ENCODE peak calls at places on chromosome X, in six cellular contexts. One of them, this sample, is unnamed.

GRCh38 chrX:153598541-153599191 is at the start of gene CCNQ:
- DNase-seq in progenitor cell of endocrine pancreas: no peak
- DNase-seq in stimulated activated CD4-positive, alpha-beta T cell treated with anti-CD3 and anti-CD28 coated beads, Interleukin-12 subunit alpha, Interleukin-12 subunit beta, amount 100 ng/mL, for 4 hours: peak; percentile 13
- DNase-seq in GM13977: no peak
- DNase-seq in AG08395: no peak
- DNase-seq in T-helper 22 cell: no peak
- DNase-seq in this sample: no peak

GRCh38 chrX:41634284-41634683 is 54.5 kb upstream of the GPR34 start:
- DNase-seq in progenitor cell of endocrine pancreas: no peak
- DNase-seq in stimulated activated CD4-positive, alpha-beta T cell treated with anti-CD3 and anti-CD28 coated beads, Interleukin-12 subunit alpha, Interleukin-12 subunit beta, amount 100 ng/mL, for 4 hours: no peak
- DNase-seq in GM13977: no peak
- DNase-seq in AG08395: no peak
- DNase-seq in T-helper 22 cell: no peak
- DNase-seq in this sample: no peak

GRCh38 chrX:3026074-3026588 is 15.1 kb upstream of the ARSF start:
- DNase-seq in progenitor cell of endocrine pancreas: no peak
- DNase-seq in stimulated activated CD4-positive, alpha-beta T cell treated with anti-CD3 and anti-CD28 coated beads, Interleukin-12 subunit alpha, Interleukin-12 subunit beta, amount 100 ng/mL, for 4 hours: no peak
- DNase-seq in GM13977: no peak
- DNase-seq in AG08395: no peak
- DNase-seq in T-helper 22 cell: no peak
- DNase-seq in this sample: no peak

GRCh38 chrX:97820170-97820569 is 936.5 kb downstream of the RPA4 start:
- DNase-seq in progenitor cell of endocrine pancreas: no peak
- DNase-seq in stimulated activated CD4-positive, alpha-beta T cell treated with anti-CD3 and anti-CD28 coated beads, Interleukin-12 subunit alpha, Interleukin-12 subunit beta, amount 100 ng/mL, for 4 hours: no peak
- DNase-seq in GM13977: no peak
- DNase-seq in AG08395: no peak
- DNase-seq in T-helper 22 cell: no peak
- DNase-seq in this sample: no peak

GRCh38 chrX:135973025-135973547 is 702 bp downstream of the MMGT1 start:
- DNase-seq in progenitor cell of endocrine pancreas: no peak
- DNase-seq in stimulated activated CD4-positive, alpha-beta T cell treated with anti-CD3 and anti-CD28 coated beads, Interleukin-12 subunit alpha, Interleukin-12 subunit beta, amount 100 ng/mL, for 4 hours: no peak
- DNase-seq in GM13977: no peak
- DNase-seq in AG08395: no peak
- DNase-seq in T-helper 22 cell: no peak
- DNase-seq in this sample: peak; percentile 2

GRCh38 chrX:106177106-106177981 is 9.2 kb downstream of the PWWP3B start:
- DNase-seq in progenitor cell of endocrine pancreas: no peak
- DNase-seq in stimulated activated CD4-positive, alpha-beta T cell treated with anti-CD3 and anti-CD28 coated beads, Interleukin-12 subunit alpha, Interleukin-12 subunit beta, amount 100 ng/mL, for 4 hours: no peak
- DNase-seq in GM13977: no peak
- DNase-seq in AG08395: no peak
- DNase-seq in T-helper 22 cell: no peak
- DNase-seq in this sample: no peak

GRCh38 chrX:10112510-10112909 is 44.3 kb upstream of the CLCN4 start:
- DNase-seq in progenitor cell of endocrine pancreas: no peak
- DNase-seq in stimulated activated CD4-positive, alpha-beta T cell treated with anti-CD3 and anti-CD28 coated beads, Interleukin-12 subunit alpha, Interleukin-12 subunit beta, amount 100 ng/mL, for 4 hours: no peak
- DNase-seq in GM13977: peak; percentile 56
- DNase-seq in AG08395: no peak
- DNase-seq in T-helper 22 cell: no peak
- DNase-seq in this sample: no peak

GRCh38 chrX:68286076-68286475 is 147.2 kb downstream of the OPHN1 start:
- DNase-seq in progenitor cell of endocrine pancreas: no peak
- DNase-seq in stimulated activated CD4-positive, alpha-beta T cell treated with anti-CD3 and anti-CD28 coated beads, Interleukin-12 subunit alpha, Interleukin-12 subunit beta, amount 100 ng/mL, for 4 hours: no peak
- DNase-seq in GM13977: no peak
- DNase-seq in AG08395: no peak
- DNase-seq in T-helper 22 cell: no peak
- DNase-seq in this sample: no peak

GRCh38 chrX:133698298-133698697 is 283.0 kb upstream of the GPC4 start:
- DNase-seq in progenitor cell of endocrine pancreas: no peak
- DNase-seq in stimulated activated CD4-positive, alpha-beta T cell treated with anti-CD3 and anti-CD28 coated beads, Interleukin-12 subunit alpha, Interleukin-12 subunit beta, amount 100 ng/mL, for 4 hours: no peak
- DNase-seq in GM13977: no peak
- DNase-seq in AG08395: no peak
- DNase-seq in T-helper 22 cell: no peak
- DNase-seq in this sample: no peak

GRCh38 chrX:73581002-73581628 is 18.1 kb downstream of the CHIC1 start:
- DNase-seq in progenitor cell of endocrine pancreas: no peak
- DNase-seq in stimulated activated CD4-positive, alpha-beta T cell treated with anti-CD3 and anti-CD28 coated beads, Interleukin-12 subunit alpha, Interleukin-12 subunit beta, amount 100 ng/mL, for 4 hours: no peak
- DNase-seq in GM13977: no peak
- DNase-seq in AG08395: no peak
- DNase-seq in T-helper 22 cell: no peak
- DNase-seq in this sample: no peak

GRCh38 chrX:153412746-153413720 is 1.8 kb downstream of the ZFP92 start:
- DNase-seq in progenitor cell of endocrine pancreas: no peak
- DNase-seq in stimulated activated CD4-positive, alpha-beta T cell treated with anti-CD3 and anti-CD28 coated beads, Interleukin-12 subunit alpha, Interleukin-12 subunit beta, amount 100 ng/mL, for 4 hours: no peak
- DNase-seq in GM13977: no peak
- DNase-seq in AG08395: no peak
- DNase-seq in T-helper 22 cell: no peak
- DNase-seq in this sample: no peak

GRCh38 chrX:136211766-136212556 is 39.2 kb downstream of the MAP7D3 start:
- DNase-seq in progenitor cell of endocrine pancreas: no peak
- DNase-seq in stimulated activated CD4-positive, alpha-beta T cell treated with anti-CD3 and anti-CD28 coated beads, Interleukin-12 subunit alpha, Interleukin-12 subunit beta, amount 100 ng/mL, for 4 hours: no peak
- DNase-seq in GM13977: no peak
- DNase-seq in AG08395: no peak
- DNase-seq in T-helper 22 cell: no peak
- DNase-seq in this sample: no peak

GRCh38 chrX:154485150-154486051 is 1.0 kb downstream of the UBL4A start:
- DNase-seq in progenitor cell of endocrine pancreas: no peak
- DNase-seq in stimulated activated CD4-positive, alpha-beta T cell treated with anti-CD3 and anti-CD28 coated beads, Interleukin-12 subunit alpha, Interleukin-12 subunit beta, amount 100 ng/mL, for 4 hours: no peak
- DNase-seq in GM13977: no peak
- DNase-seq in AG08395: no peak
- DNase-seq in T-helper 22 cell: no peak
- DNase-seq in this sample: no peak

GRCh38 chrX:129690435-129690834 is 35.7 kb upstream of the APLN start:
- DNase-seq in progenitor cell of endocrine pancreas: no peak
- DNase-seq in stimulated activated CD4-positive, alpha-beta T cell treated with anti-CD3 and anti-CD28 coated beads, Interleukin-12 subunit alpha, Interleukin-12 subunit beta, amount 100 ng/mL, for 4 hours: no peak
- DNase-seq in GM13977: no peak
- DNase-seq in AG08395: no peak
- DNase-seq in T-helper 22 cell: no peak
- DNase-seq in this sample: no peak

GRCh38 chrX:133741303-133741702 is 244.1 kb downstream of the GPC3 start:
- DNase-seq in progenitor cell of endocrine pancreas: no peak
- DNase-seq in stimulated activated CD4-positive, alpha-beta T cell treated with anti-CD3 and anti-CD28 coated beads, Interleukin-12 subunit alpha, Interleukin-12 subunit beta, amount 100 ng/mL, for 4 hours: no peak
- DNase-seq in GM13977: no peak
- DNase-seq in AG08395: no peak
- DNase-seq in T-helper 22 cell: no peak
- DNase-seq in this sample: no peak

GRCh38 chrX:109843963-109844751 is 111.1 kb upstream of the ACSL4 start:
- DNase-seq in progenitor cell of endocrine pancreas: no peak
- DNase-seq in stimulated activated CD4-positive, alpha-beta T cell treated with anti-CD3 and anti-CD28 coated beads, Interleukin-12 subunit alpha, Interleukin-12 subunit beta, amount 100 ng/mL, for 4 hours: no peak
- DNase-seq in GM13977: peak; percentile 21
- DNase-seq in AG08395: no peak
- DNase-seq in T-helper 22 cell: no peak
- DNase-seq in this sample: no peak

GRCh38 chrX:26586570-26586969 is 370.6 kb downstream of the MAGEB5 start:
- DNase-seq in progenitor cell of endocrine pancreas: no peak
- DNase-seq in stimulated activated CD4-positive, alpha-beta T cell treated with anti-CD3 and anti-CD28 coated beads, Interleukin-12 subunit alpha, Interleukin-12 subunit beta, amount 100 ng/mL, for 4 hours: no peak
- DNase-seq in GM13977: no peak
- DNase-seq in AG08395: no peak
- DNase-seq in T-helper 22 cell: no peak
- DNase-seq in this sample: no peak

GRCh38 chrX:42624524-42624923 is 153.4 kb downstream of the PPP1R2C start:
- DNase-seq in progenitor cell of endocrine pancreas: no peak
- DNase-seq in stimulated activated CD4-positive, alpha-beta T cell treated with anti-CD3 and anti-CD28 coated beads, Interleukin-12 subunit alpha, Interleukin-12 subunit beta, amount 100 ng/mL, for 4 hours: no peak
- DNase-seq in GM13977: no peak
- DNase-seq in AG08395: no peak
- DNase-seq in T-helper 22 cell: no peak
- DNase-seq in this sample: no peak

GRCh38 chrX:11629593-11630211 is 36.0 kb downstream of the ARHGAP6 start:
- DNase-seq in progenitor cell of endocrine pancreas: no peak
- DNase-seq in stimulated activated CD4-positive, alpha-beta T cell treated with anti-CD3 and anti-CD28 coated beads, Interleukin-12 subunit alpha, Interleukin-12 subunit beta, amount 100 ng/mL, for 4 hours: no peak
- DNase-seq in GM13977: no peak
- DNase-seq in AG08395: peak; percentile 50
- DNase-seq in T-helper 22 cell: no peak
- DNase-seq in this sample: no peak

GRCh38 chrX:120680090-120680489 is 50.2 kb upstream of the C1GALT1C1 start:
- DNase-seq in progenitor cell of endocrine pancreas: no peak
- DNase-seq in stimulated activated CD4-positive, alpha-beta T cell treated with anti-CD3 and anti-CD28 coated beads, Interleukin-12 subunit alpha, Interleukin-12 subunit beta, amount 100 ng/mL, for 4 hours: no peak
- DNase-seq in GM13977: no peak
- DNase-seq in AG08395: no peak
- DNase-seq in T-helper 22 cell: no peak
- DNase-seq in this sample: no peak

GRCh38 chrX:102899940-102900916 is 36.8 kb upstream of the RAB40AL start:
- DNase-seq in progenitor cell of endocrine pancreas: peak; percentile 43
- DNase-seq in stimulated activated CD4-positive, alpha-beta T cell treated with anti-CD3 and anti-CD28 coated beads, Interleukin-12 subunit alpha, Interleukin-12 subunit beta, amount 100 ng/mL, for 4 hours: peak; percentile 62
- DNase-seq in GM13977: peak; percentile 10
- DNase-seq in AG08395: peak; percentile 45
- DNase-seq in T-helper 22 cell: peak; percentile 26
- DNase-seq in this sample: peak; percentile 20

GRCh38 chrX:154396948-154397887 is 959 bp upstream of the RPL10 start:
- DNase-seq in progenitor cell of endocrine pancreas: peak; percentile 8
- DNase-seq in stimulated activated CD4-positive, alpha-beta T cell treated with anti-CD3 and anti-CD28 coated beads, Interleukin-12 subunit alpha, Interleukin-12 subunit beta, amount 100 ng/mL, for 4 hours: peak; percentile 66
- DNase-seq in GM13977: peak; percentile 67
- DNase-seq in AG08395: peak; percentile 46
- DNase-seq in T-helper 22 cell: peak; percentile 36
- DNase-seq in this sample: no peak

GRCh38 chrX:39605866-39606265 is 491.9 kb downstream of the BCOR start:
- DNase-seq in progenitor cell of endocrine pancreas: no peak
- DNase-seq in stimulated activated CD4-positive, alpha-beta T cell treated with anti-CD3 and anti-CD28 coated beads, Interleukin-12 subunit alpha, Interleukin-12 subunit beta, amount 100 ng/mL, for 4 hours: no peak
- DNase-seq in GM13977: no peak
- DNase-seq in AG08395: no peak
- DNase-seq in T-helper 22 cell: no peak
- DNase-seq in this sample: no peak

GRCh38 chrX:102514536-102514935 is 2.0 kb downstream of the TMSB15A start:
- DNase-seq in progenitor cell of endocrine pancreas: no peak
- DNase-seq in stimulated activated CD4-positive, alpha-beta T cell treated with anti-CD3 and anti-CD28 coated beads, Interleukin-12 subunit alpha, Interleukin-12 subunit beta, amount 100 ng/mL, for 4 hours: no peak
- DNase-seq in GM13977: no peak
- DNase-seq in AG08395: no peak
- DNase-seq in T-helper 22 cell: no peak
- DNase-seq in this sample: no peak

GRCh38 chrX:42094208-42094607 is 170.9 kb upstream of the CASK start:
- DNase-seq in progenitor cell of endocrine pancreas: no peak
- DNase-seq in stimulated activated CD4-positive, alpha-beta T cell treated with anti-CD3 and anti-CD28 coated beads, Interleukin-12 subunit alpha, Interleukin-12 subunit beta, amount 100 ng/mL, for 4 hours: no peak
- DNase-seq in GM13977: no peak
- DNase-seq in AG08395: no peak
- DNase-seq in T-helper 22 cell: no peak
- DNase-seq in this sample: no peak

GRCh38 chrX:151901821-151902220 is 10.9 kb upstream of the MAGEA4 start:
- DNase-seq in progenitor cell of endocrine pancreas: no peak
- DNase-seq in stimulated activated CD4-positive, alpha-beta T cell treated with anti-CD3 and anti-CD28 coated beads, Interleukin-12 subunit alpha, Interleukin-12 subunit beta, amount 100 ng/mL, for 4 hours: no peak
- DNase-seq in GM13977: no peak
- DNase-seq in AG08395: no peak
- DNase-seq in T-helper 22 cell: no peak
- DNase-seq in this sample: no peak

GRCh38 chrX:10755477-10756334 is 135.3 kb upstream of the MID1 start:
- DNase-seq in progenitor cell of endocrine pancreas: no peak
- DNase-seq in stimulated activated CD4-positive, alpha-beta T cell treated with anti-CD3 and anti-CD28 coated beads, Interleukin-12 subunit alpha, Interleukin-12 subunit beta, amount 100 ng/mL, for 4 hours: no peak
- DNase-seq in GM13977: no peak
- DNase-seq in AG08395: peak; percentile 59
- DNase-seq in T-helper 22 cell: no peak
- DNase-seq in this sample: no peak

GRCh38 chrX:18036394-18036793 is 175.3 kb upstream of the RAI2 start:
- DNase-seq in progenitor cell of endocrine pancreas: no peak
- DNase-seq in stimulated activated CD4-positive, alpha-beta T cell treated with anti-CD3 and anti-CD28 coated beads, Interleukin-12 subunit alpha, Interleukin-12 subunit beta, amount 100 ng/mL, for 4 hours: no peak
- DNase-seq in GM13977: no peak
- DNase-seq in AG08395: no peak
- DNase-seq in T-helper 22 cell: no peak
- DNase-seq in this sample: no peak

GRCh38 chrX:152897216-152898144 is at the start of gene ZNF185:
- DNase-seq in progenitor cell of endocrine pancreas: peak; percentile 62
- DNase-seq in stimulated activated CD4-positive, alpha-beta T cell treated with anti-CD3 and anti-CD28 coated beads, Interleukin-12 subunit alpha, Interleukin-12 subunit beta, amount 100 ng/mL, for 4 hours: no peak
- DNase-seq in GM13977: no peak
- DNase-seq in AG08395: no peak
- DNase-seq in T-helper 22 cell: no peak
- DNase-seq in this sample: no peak

GRCh38 chrX:119755981-119756533 is 2.3 kb upstream of the SOWAHD start:
- DNase-seq in progenitor cell of endocrine pancreas: no peak
- DNase-seq in stimulated activated CD4-positive, alpha-beta T cell treated with anti-CD3 and anti-CD28 coated beads, Interleukin-12 subunit alpha, Interleukin-12 subunit beta, amount 100 ng/mL, for 4 hours: peak; percentile 13
- DNase-seq in GM13977: peak; percentile 82
- DNase-seq in AG08395: no peak
- DNase-seq in T-helper 22 cell: peak; percentile 21
- DNase-seq in this sample: no peak

GRCh38 chrX:108464604-108465003 is 25.0 kb downstream of the COL4A5 start:
- DNase-seq in progenitor cell of endocrine pancreas: no peak
- DNase-seq in stimulated activated CD4-positive, alpha-beta T cell treated with anti-CD3 and anti-CD28 coated beads, Interleukin-12 subunit alpha, Interleukin-12 subunit beta, amount 100 ng/mL, for 4 hours: no peak
- DNase-seq in GM13977: no peak
- DNase-seq in AG08395: no peak
- DNase-seq in T-helper 22 cell: no peak
- DNase-seq in this sample: peak; percentile 69

GRCh38 chrX:148354906-148355305 is 145.5 kb upstream of the AFF2 start:
- DNase-seq in progenitor cell of endocrine pancreas: no peak
- DNase-seq in stimulated activated CD4-positive, alpha-beta T cell treated with anti-CD3 and anti-CD28 coated beads, Interleukin-12 subunit alpha, Interleukin-12 subunit beta, amount 100 ng/mL, for 4 hours: no peak
- DNase-seq in GM13977: no peak
- DNase-seq in AG08395: no peak
- DNase-seq in T-helper 22 cell: no peak
- DNase-seq in this sample: no peak

GRCh38 chrX:96761566-96761965 is 76.9 kb downstream of the DIAPH2 start:
- DNase-seq in progenitor cell of endocrine pancreas: no peak
- DNase-seq in stimulated activated CD4-positive, alpha-beta T cell treated with anti-CD3 and anti-CD28 coated beads, Interleukin-12 subunit alpha, Interleukin-12 subunit beta, amount 100 ng/mL, for 4 hours: no peak
- DNase-seq in GM13977: no peak
- DNase-seq in AG08395: no peak
- DNase-seq in T-helper 22 cell: no peak
- DNase-seq in this sample: no peak

GRCh38 chrX:136021903-136022302 is 36.7 kb downstream of the SLC9A6 start:
- DNase-seq in progenitor cell of endocrine pancreas: no peak
- DNase-seq in stimulated activated CD4-positive, alpha-beta T cell treated with anti-CD3 and anti-CD28 coated beads, Interleukin-12 subunit alpha, Interleukin-12 subunit beta, amount 100 ng/mL, for 4 hours: no peak
- DNase-seq in GM13977: no peak
- DNase-seq in AG08395: no peak
- DNase-seq in T-helper 22 cell: no peak
- DNase-seq in this sample: no peak

GRCh38 chrX:100745806-100746537 is 14.1 kb upstream of the SYTL4 start:
- DNase-seq in progenitor cell of endocrine pancreas: no peak
- DNase-seq in stimulated activated CD4-positive, alpha-beta T cell treated with anti-CD3 and anti-CD28 coated beads, Interleukin-12 subunit alpha, Interleukin-12 subunit beta, amount 100 ng/mL, for 4 hours: no peak
- DNase-seq in GM13977: no peak
- DNase-seq in AG08395: no peak
- DNase-seq in T-helper 22 cell: no peak
- DNase-seq in this sample: no peak

GRCh38 chrX:14902536-14902935 is 29.3 kb downstream of the MOSPD2 start:
- DNase-seq in progenitor cell of endocrine pancreas: no peak
- DNase-seq in stimulated activated CD4-positive, alpha-beta T cell treated with anti-CD3 and anti-CD28 coated beads, Interleukin-12 subunit alpha, Interleukin-12 subunit beta, amount 100 ng/mL, for 4 hours: no peak
- DNase-seq in GM13977: no peak
- DNase-seq in AG08395: no peak
- DNase-seq in T-helper 22 cell: no peak
- DNase-seq in this sample: no peak

GRCh38 chrX:154990496-154990895 is 32.0 kb downstream of the F8 start:
- DNase-seq in progenitor cell of endocrine pancreas: no peak
- DNase-seq in stimulated activated CD4-positive, alpha-beta T cell treated with anti-CD3 and anti-CD28 coated beads, Interleukin-12 subunit alpha, Interleukin-12 subunit beta, amount 100 ng/mL, for 4 hours: no peak
- DNase-seq in GM13977: no peak
- DNase-seq in AG08395: no peak
- DNase-seq in T-helper 22 cell: no peak
- DNase-seq in this sample: no peak

GRCh38 chrX:14032383-14032782 is 2.7 kb upstream of the GEMIN8 start:
- DNase-seq in progenitor cell of endocrine pancreas: no peak
- DNase-seq in stimulated activated CD4-positive, alpha-beta T cell treated with anti-CD3 and anti-CD28 coated beads, Interleukin-12 subunit alpha, Interleukin-12 subunit beta, amount 100 ng/mL, for 4 hours: peak; percentile 28
- DNase-seq in GM13977: peak; percentile 59
- DNase-seq in AG08395: peak; percentile 62
- DNase-seq in T-helper 22 cell: peak; percentile 5
- DNase-seq in this sample: no peak

GRCh38 chrX:66676990-66677389 is 38.1 kb upstream of the EDA2R start:
- DNase-seq in progenitor cell of endocrine pancreas: no peak
- DNase-seq in stimulated activated CD4-positive, alpha-beta T cell treated with anti-CD3 and anti-CD28 coated beads, Interleukin-12 subunit alpha, Interleukin-12 subunit beta, amount 100 ng/mL, for 4 hours: no peak
- DNase-seq in GM13977: no peak
- DNase-seq in AG08395: peak; percentile 27
- DNase-seq in T-helper 22 cell: no peak
- DNase-seq in this sample: no peak